ENCODE peak calls at places on chromosome 18, in eight cellular contexts. M, S, V, Y, W, J, D and H are unnamed samples.
A peak's percentile ranks its signal among the peaks of the same experiment; 100 is the strongest.

GRCh38 chr18:3690682-3691066 is 240.7 kb downstream of the TGIF1 start:
- DNase-seq in S (no peak), Y (no peak), J (no peak), V (no peak), M (no peak), D (no peak), W (peak; percentile 46), H (no peak)

GRCh38 chr18:78069784-78070664 is 820.4 kb downstream of the GALR1 start:
- DNase-seq in J (no peak), S (no peak), W (no peak), Y (no peak), V (no peak), D (no peak), M (no peak), H (no peak)

GRCh38 chr18:39389800-39390379 is 1824.3 kb upstream of the CELF4 start:
- DNase-seq in J (no peak), W (no peak), D (peak; percentile 41), Y (no peak), S (no peak), M (peak; percentile 73), V (no peak), H (no peak)

GRCh38 chr18:76824754-76825153 is 2.4 kb downstream of the ZNF236 start:
- DNase-seq in V (no peak), J (no peak), D (no peak), S (no peak), M (no peak), W (no peak), Y (no peak), H (peak; percentile 40)

GRCh38 chr18:21167641-21168372 is 56.2 kb upstream of the ROCK1 start:
- DNase-seq in S (peak; percentile 38), J (no peak), D (no peak), W (no peak), M (peak; percentile 21), V (no peak), Y (no peak), H (no peak)

GRCh38 chr18:59546164-59546563 is 151.1 kb downstream of the CCBE1 start:
- DNase-seq in W (peak; percentile 94), V (no peak), D (peak; percentile 84), J (no peak), S (no peak), M (peak; percentile 7), Y (no peak), H (no peak)

GRCh38 chr18:54100920-54101319 is 123.5 kb downstream of the MBD2 start:
- DNase-seq in D (no peak), S (no peak), M (peak; percentile 30), V (no peak), Y (no peak), W (no peak), J (no peak), H (no peak)

GRCh38 chr18:49178736-49179135 is 228.0 kb upstream of the SMAD7 start:
- DNase-seq in V (no peak), D (peak; percentile 46), S (peak; percentile 48), W (peak; percentile 23), Y (no peak), J (no peak), M (peak; percentile 30), H (no peak)

GRCh38 chr18:13372405-13372995 is 153.9 kb downstream of the LDLRAD4 start:
- DNase-seq in V (no peak), S (no peak), D (no peak), Y (no peak), W (no peak), M (no peak), J (no peak), H (peak; percentile 63)

GRCh38 chr18:59512025-59512710 is 153.1 kb upstream of the LMAN1 start:
- DNase-seq in W (no peak), V (no peak), M (peak; percentile 7), S (no peak), J (no peak), Y (no peak), D (no peak), H (no peak)

GRCh38 chr18:5879479-5879882 is 15.8 kb downstream of the TMEM200C start:
- DNase-seq in Y (no peak), D (peak; percentile 60), J (no peak), S (peak; percentile 19), M (peak; percentile 0), V (no peak), W (peak; percentile 65), H (no peak)

GRCh38 chr18:8943900-8944870 is 158.3 kb upstream of the NDUFV2 start:
- DNase-seq in W (peak; percentile 94), V (no peak), S (no peak), D (peak; percentile 79), Y (no peak), J (no peak), M (peak; percentile 44), H (no peak)

GRCh38 chr18:56168049-56168781 is 470.2 kb downstream of the TXNL1 start:
- DNase-seq in Y (no peak), S (peak; percentile 15), D (peak; percentile 59), J (no peak), W (peak; percentile 91), V (peak; percentile 25), M (peak; percentile 38), H (no peak)

GRCh38 chr18:11889284-11889683 is 18.8 kb downstream of the MPPE1 start:
- DNase-seq in S (no peak), D (no peak), J (no peak), M (no peak), W (no peak), Y (no peak), V (no peak), H (no peak)

GRCh38 chr18:49151482-49151881 is 200.7 kb upstream of the SMAD7 start:
- DNase-seq in Y (no peak), V (no peak), D (no peak), M (no peak), J (no peak), W (no peak), S (no peak), H (no peak)

GRCh38 chr18:8730080-8730827 is 24.9 kb downstream of the MTCL1 start:
- DNase-seq in S (peak; percentile 92), M (peak; percentile 50), V (no peak), Y (no peak), D (peak; percentile 96), J (no peak), W (peak; percentile 94), H (no peak)

GRCh38 chr18:7117390-7118355 is at the start of gene LAMA1:
- DNase-seq in D (peak; percentile 74), M (no peak), J (no peak), S (no peak), Y (no peak), W (peak; percentile 10), V (no peak), H (peak; percentile 82)

DNA sequence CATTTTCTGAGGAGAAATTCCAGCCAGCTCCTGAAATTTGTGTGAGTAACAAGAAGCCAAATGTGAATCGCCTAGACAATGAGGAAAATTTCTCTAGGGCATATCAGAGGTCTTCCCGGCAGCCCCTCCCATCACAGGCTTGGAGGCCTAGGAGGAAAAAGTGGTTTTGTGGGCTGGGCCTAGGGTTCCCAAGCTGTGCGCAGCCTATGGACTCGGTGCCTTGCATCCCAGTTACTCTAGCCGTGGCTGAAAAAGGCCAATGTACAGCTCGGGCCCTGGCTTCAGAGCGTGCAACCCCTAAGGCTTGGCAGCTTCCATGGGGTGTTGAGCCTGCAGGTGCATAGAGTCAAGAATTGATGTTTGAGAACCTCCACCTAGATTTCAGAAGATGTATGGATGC is 556.2 kb upstream of the DSEL start:
- DNase-seq in V (no peak), D (no peak), Y (no peak), M (no peak), J (no peak), S (no peak), W (no peak), H (no peak)
- TF ChIP-seq CTCF in V (no peak), D (no peak), Y (no peak), M (no peak), J (no peak), S (no peak), W (no peak), H (no peak)

GRCh38 chr18:47286776-47287410 is 35.4 kb upstream of the SKOR2 start:
- DNase-seq in J (no peak), S (no peak), W (no peak), M (no peak), D (no peak), Y (no peak), V (no peak), H (peak; percentile 72)

GRCh38 chr18:47280121-47280520 is 28.7 kb upstream of the SKOR2 start:
- DNase-seq in J (no peak), M (no peak), S (no peak), D (no peak), Y (no peak), W (no peak), V (no peak), H (no peak)

GRCh38 chr18:47284691-47285370 is 33.4 kb upstream of the SKOR2 start:
- DNase-seq in Y (no peak), J (no peak), V (no peak), D (no peak), S (no peak), W (no peak), M (no peak), H (peak; percentile 70)

GRCh38 chr18:47285456-47285855 is 34.0 kb upstream of the SKOR2 start:
- DNase-seq in J (no peak), S (no peak), Y (no peak), W (no peak), D (no peak), V (no peak), M (no peak), H (peak; percentile 15)

DNA sequence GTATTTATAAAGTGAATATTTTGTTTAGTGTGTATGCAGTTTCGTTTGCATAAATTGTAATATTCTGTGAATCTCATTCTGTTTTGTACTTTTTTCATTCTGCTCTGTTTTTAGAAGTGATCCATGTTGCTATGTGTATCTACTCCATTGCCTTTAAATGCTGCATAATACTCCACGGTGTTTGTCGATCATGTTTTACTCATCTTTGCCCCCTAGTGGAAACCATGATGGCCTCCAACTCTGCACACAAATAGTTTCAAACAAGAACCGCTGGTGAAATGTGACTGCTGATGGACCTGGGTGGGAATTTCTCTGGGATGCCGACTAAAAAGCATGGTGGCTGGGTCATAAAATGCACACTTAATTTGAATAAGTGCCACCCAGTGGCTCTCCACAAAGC is 32.0 kb upstream of the SKOR2 start:
- DNase-seq in S (peak; percentile 38), J (no peak), Y (no peak), D (peak; percentile 31), M (peak; percentile 63), V (no peak), W (peak; percentile 33), H (peak; percentile 21)
- TF ChIP-seq CTCF in S (peak; percentile 48), J (no peak), Y (no peak), D (peak; percentile 50), M (peak; percentile 36), V (peak; percentile 45), W (peak; percentile 53), H (peak; percentile 50)

DNA sequence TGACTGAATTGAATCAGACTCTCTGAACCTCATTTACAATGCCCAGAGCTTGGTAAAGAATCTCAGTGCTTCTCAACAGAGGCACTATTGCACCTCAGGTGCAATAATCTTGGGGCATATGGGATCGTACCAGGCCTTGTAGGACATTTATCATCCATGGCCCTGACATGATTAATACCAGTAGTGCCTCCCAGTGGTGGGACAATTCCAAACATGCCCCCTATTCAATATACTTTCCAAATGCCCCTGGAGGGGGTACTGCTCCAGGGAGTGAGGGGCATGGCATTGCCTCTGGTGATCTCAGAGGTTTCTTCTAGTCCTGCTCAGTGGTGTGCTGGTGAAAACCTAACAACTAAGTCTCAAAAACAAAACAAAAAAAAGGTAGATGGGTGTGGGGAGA is 174.9 kb upstream of the SMAD2 start:
- DNase-seq in D (no peak), J (no peak), S (no peak), Y (no peak), M (no peak), V (no peak), W (no peak), H (no peak)
- TF ChIP-seq CTCF in D (no peak), J (no peak), S (no peak), Y (no peak), M (no peak), V (no peak), W (no peak), H (peak; percentile 17)

GRCh38 chr18:62935994-62936393 is 220.7 kb downstream of the PHLPP1 start:
- DNase-seq in Y (no peak), J (no peak), S (no peak), V (no peak), W (no peak), D (no peak), M (no peak), H (no peak)
- TF ChIP-seq CTCF in Y (no peak), J (no peak), S (no peak), V (no peak), W (no peak), D (no peak), M (no peak), H (no peak)